ENCODE peak calls at places on chromosomes 12 and 14, in seven cellular contexts. F, R, P, L, G, K and D are unnamed samples.

GRCh38 chr14:94161979-94162378 is 12.1 kb upstream of the PPP4R4 start:
- DNase-seq in P (no peak), R (no peak), K (peak), F (no peak), G (no peak), L (no peak), D (peak)

GRCh38 chr12:115096673-115097349 is 412.8 kb upstream of the TBX3 start:
- DNase-seq in L (no peak), P (no peak), K (peak), R (no peak), F (peak), G (no peak), D (peak)

GRCh38 chr14:103185051-103186027 is 62.1 kb downstream of the TNFAIP2 start:
- DNase-seq in G (no peak), R (no peak), K (peak), P (peak), L (no peak), F (peak), D (peak)

GRCh38 chr12:96034631-96035282 is 630 bp downstream of the LTA4H start:
- DNase-seq in K (peak), F (peak), P (no peak), G (no peak), L (no peak), R (peak), D (peak)

GRCh38 chr12:94147991-94148840 is at the start of gene PLXNC1:
- DNase-seq in P (peak), L (no peak), R (peak), K (peak), G (peak), F (peak), D (peak)

GRCh38 chr14:34872822-34873590 is 2.2 kb downstream of the BAZ1A start:
- DNase-seq in P (no peak), F (peak), K (peak), L (no peak), R (no peak), G (peak), D (peak)

GRCh38 chr12:38386238-38386985 is 69.8 kb downstream of the ALG10B start:
- DNase-seq in F (no peak), R (no peak), K (peak), G (no peak), P (no peak), L (no peak), D (no peak)

GRCh38 chr12:69685810-69686209 is 13.3 kb downstream of the BEST3 start:
- DNase-seq in F (peak), G (no peak), P (no peak), K (peak), L (peak), R (no peak), D (peak)

GRCh38 chr14:52063107-52063506 is 5.8 kb downstream of the NID2 start:
- DNase-seq in F (peak), G (no peak), R (no peak), L (no peak), P (no peak), K (no peak), D (peak)

GRCh38 chr12:9872743-9873142 is 3.6 kb upstream of the CLEC2B start:
- DNase-seq in G (no peak), R (peak), P (no peak), L (no peak), K (no peak), F (no peak), D (no peak)

GRCh38 chr14:23177181-23177580 is 6.3 kb downstream of the SLC7A8 start:
- DNase-seq in F (no peak), G (no peak), P (no peak), L (no peak), K (no peak), R (no peak), D (no peak)

GRCh38 chr12:77402726-77403125 is 337.4 kb upstream of the E2F7 start:
- DNase-seq in F (peak), K (peak), R (no peak), G (no peak), P (no peak), L (no peak), D (peak)

DNA sequence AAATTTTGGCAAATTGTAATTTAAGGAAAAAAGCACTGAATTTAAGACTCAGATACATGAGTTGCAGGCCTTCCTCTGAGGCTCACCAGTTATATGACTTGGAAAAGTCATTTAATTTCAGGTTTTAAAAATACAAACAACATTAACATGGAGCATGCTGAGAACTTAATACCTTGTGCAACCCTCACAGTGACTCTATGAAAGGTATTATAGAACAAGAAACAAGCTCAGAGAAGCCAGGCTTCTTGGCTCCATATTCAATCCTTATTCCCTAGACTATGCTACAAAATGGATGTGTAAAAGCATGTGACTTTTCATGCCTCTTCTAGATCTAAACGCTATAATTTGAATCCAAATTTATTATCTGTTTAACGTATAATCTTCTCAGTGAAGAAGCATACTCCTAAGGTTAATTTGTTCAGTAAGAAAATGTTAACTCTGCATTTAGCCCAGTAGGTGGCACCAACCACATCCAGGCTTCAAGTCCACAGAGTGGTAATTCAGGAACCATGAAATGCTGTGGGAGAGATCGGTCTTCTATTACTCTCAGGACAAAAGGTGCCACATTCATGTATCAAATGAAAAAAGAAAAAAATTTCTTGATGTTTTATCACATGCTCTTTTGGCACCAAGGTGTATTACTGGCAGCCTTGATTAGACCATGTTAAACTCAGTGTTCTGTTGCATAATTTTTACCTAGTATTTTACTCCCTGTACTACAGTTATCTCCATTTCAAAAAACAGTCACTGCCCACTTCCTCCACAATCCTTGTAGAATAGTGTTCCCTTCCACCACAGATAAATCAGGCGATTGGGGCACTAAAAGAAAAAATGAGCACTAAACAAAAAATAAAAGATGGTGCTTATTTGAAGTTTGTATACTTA is 9.3 kb downstream of the CCDC196 start:
- DNase-seq in K (peak), R (peak), F (peak), P (no peak), L (peak), G (peak), D (peak)
- TF ChIP-seq CTCF in K (peak), R (peak), F (peak), P (peak), L (peak), G (peak), D (peak)

GRCh38 chr14:40618225-40618898 is 988.3 kb upstream of the LRFN5 start:
- DNase-seq in R (no peak), F (no peak), K (no peak), L (no peak), P (no peak), G (no peak), D (no peak)
- H3K4me3 ChIP-seq in R (no peak), F (no peak), K (no peak), L (no peak), P (no peak), G (no peak), D (no peak)

GRCh38 chr12:105239304-105239703 is 3.3 kb upstream of the APPL2 start:
- DNase-seq in K (no peak), G (no peak), L (no peak), P (no peak), F (no peak), R (no peak), D (no peak)

GRCh38 chr12:105240233-105240632 is 4.3 kb upstream of the APPL2 start:
- DNase-seq in R (no peak), L (no peak), P (no peak), K (no peak), G (no peak), F (no peak), D (no peak)

DNA sequence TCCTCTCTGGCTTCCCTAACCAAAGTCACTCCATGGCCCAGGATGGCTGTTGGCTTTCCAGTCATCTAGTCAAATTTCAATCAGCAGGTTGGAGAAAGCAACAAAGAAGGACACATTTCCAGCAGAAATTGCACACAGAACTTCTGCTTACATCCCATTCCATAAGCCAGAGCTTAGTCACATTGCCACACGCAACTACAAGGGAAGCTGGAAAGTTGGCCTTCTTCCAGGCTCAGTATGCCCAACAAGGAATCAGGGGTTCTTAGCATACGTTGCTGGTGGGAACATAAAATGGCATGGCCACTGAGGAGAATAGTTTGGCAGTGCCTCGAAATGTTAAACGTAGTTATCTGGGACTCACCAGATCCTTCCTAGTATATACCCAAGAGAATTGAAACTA is 9.3 kb upstream of the APPL2 start:
- DNase-seq in R (no peak), G (no peak), F (no peak), L (no peak), P (no peak), K (no peak), D (no peak)
- TF ChIP-seq CTCF in R (no peak), G (no peak), F (no peak), L (no peak), P (no peak), K (no peak), D (no peak)

GRCh38 chr14:104461676-104462443 is 117.7 kb upstream of the C14orf180 start:
- DNase-seq in L (no peak), F (no peak), K (no peak), P (no peak), G (no peak), R (peak), D (no peak)
- H3K4me3 ChIP-seq in L (peak), F (no peak), K (no peak), P (peak), G (no peak), R (peak), D (no peak)

GRCh38 chr14:70032016-70032415 is 152.8 kb downstream of the SMOC1 start:
- DNase-seq in K (no peak), P (no peak), R (no peak), G (no peak), L (no peak), F (no peak), D (no peak)

GRCh38 chr14:70034257-70034656 is 154.5 kb downstream of the SLC8A3 start:
- DNase-seq in G (no peak), P (no peak), F (no peak), R (no peak), L (no peak), K (no peak), D (no peak)

GRCh38 chr14:70033561-70033960 is 154.3 kb downstream of the SMOC1 start:
- DNase-seq in F (no peak), R (no peak), P (no peak), G (no peak), K (no peak), L (no peak), D (no peak)

GRCh38 chr14:70032447-70032846 is 153.2 kb downstream of the SMOC1 start:
- DNase-seq in K (no peak), F (no peak), P (no peak), G (no peak), L (no peak), R (no peak), D (no peak)

DNA sequence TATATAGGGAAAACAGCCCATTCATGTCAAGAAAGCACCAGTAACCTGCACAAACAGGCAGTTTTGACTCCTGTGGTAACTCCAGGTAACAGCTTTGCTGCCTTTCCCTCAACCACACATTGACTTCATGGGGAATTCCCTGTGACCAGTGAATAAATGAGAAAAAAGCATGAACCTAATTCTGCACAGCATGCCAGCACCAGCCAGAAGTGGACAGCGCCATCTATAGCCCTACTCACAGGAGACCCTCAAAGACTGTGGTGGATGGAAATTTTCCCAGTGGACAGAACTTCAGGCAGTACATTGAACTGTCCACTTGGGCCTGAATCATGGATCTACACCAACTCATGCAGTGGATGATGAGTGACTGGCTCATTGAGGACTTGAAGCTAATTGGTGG is 152.1 kb downstream of the SLC8A3 start:
- DNase-seq in L (no peak), F (no peak), K (peak), G (no peak), P (no peak), R (peak), D (no peak)
- TF ChIP-seq CTCF in L (no peak), F (peak), K (peak), G (no peak), P (no peak), R (peak), D (no peak)

GRCh38 chr14:89428163-89428523 is 11.1 kb upstream of the FOXN3 start:
- DNase-seq in F (no peak), G (no peak), R (no peak), P (no peak), K (no peak), L (no peak), D (no peak)

GRCh38 chr14:89432226-89432625 is 15.2 kb upstream of the FOXN3 start:
- DNase-seq in F (no peak), G (no peak), L (no peak), K (no peak), R (no peak), P (no peak), D (no peak)

GRCh38 chr14:89428556-89429196 is 11.6 kb upstream of the FOXN3 start:
- DNase-seq in L (peak), R (peak), G (no peak), P (peak), F (peak), K (no peak), D (peak)

GRCh38 chr14:89429206-89430091 is 12.4 kb upstream of the FOXN3 start:
- DNase-seq in L (no peak), R (no peak), K (no peak), P (no peak), G (no peak), F (peak), D (no peak)

GRCh38 chr14:89430271-89430620 is 13.2 kb upstream of the FOXN3 start:
- DNase-seq in G (no peak), R (no peak), F (peak), K (peak), P (no peak), L (no peak), D (peak)
- H3K4me3 ChIP-seq in G (peak), R (no peak), F (peak), K (peak), P (peak), L (peak), D (peak)

GRCh38 chr12:128382946-128383739 is 116.2 kb downstream of the TMEM132C start:
- DNase-seq in F (no peak), G (no peak), L (no peak), P (no peak), R (peak), K (no peak), D (no peak)

GRCh38 chr12:128388461-128388921 is 121.5 kb downstream of the TMEM132C start:
- DNase-seq in P (no peak), G (no peak), K (no peak), L (peak), F (no peak), R (no peak), D (no peak)

GRCh38 chr12:128381961-128382360 is 115.0 kb downstream of the TMEM132C start:
- DNase-seq in F (no peak), P (no peak), R (no peak), L (no peak), K (no peak), G (no peak), D (no peak)

GRCh38 chr12:128385736-128386135 is 118.8 kb downstream of the TMEM132C start:
- DNase-seq in L (no peak), G (no peak), R (no peak), P (no peak), K (no peak), F (no peak), D (no peak)

GRCh38 chr12:128387811-128388422 is 120.9 kb downstream of the TMEM132C start:
- DNase-seq in L (no peak), F (no peak), K (no peak), P (peak), G (no peak), R (peak), D (no peak)
- TF ChIP-seq CTCF in L (no peak), F (no peak), K (peak), P (peak), G (no peak), R (peak), D (no peak)

GRCh38 chr12:57236224-57236924 is 6.9 kb downstream of the SHMT2 start:
- DNase-seq in R (no peak), P (no peak), L (no peak), K (no peak), F (no peak), G (no peak), D (no peak)

GRCh38 chr12:57234571-57235011 is 5.1 kb downstream of the SHMT2 start:
- DNase-seq in R (no peak), P (no peak), G (no peak), L (no peak), F (no peak), K (no peak), D (no peak)

GRCh38 chr12:57236925-57237652 is 7.6 kb downstream of the SHMT2 start:
- DNase-seq in G (no peak), F (no peak), K (no peak), L (no peak), P (no peak), R (peak), D (peak)

GRCh38 chr12:57235012-57235727 is 5.7 kb downstream of the SHMT2 start:
- DNase-seq in R (no peak), P (no peak), G (no peak), F (peak), L (peak), K (peak), D (peak)

DNA sequence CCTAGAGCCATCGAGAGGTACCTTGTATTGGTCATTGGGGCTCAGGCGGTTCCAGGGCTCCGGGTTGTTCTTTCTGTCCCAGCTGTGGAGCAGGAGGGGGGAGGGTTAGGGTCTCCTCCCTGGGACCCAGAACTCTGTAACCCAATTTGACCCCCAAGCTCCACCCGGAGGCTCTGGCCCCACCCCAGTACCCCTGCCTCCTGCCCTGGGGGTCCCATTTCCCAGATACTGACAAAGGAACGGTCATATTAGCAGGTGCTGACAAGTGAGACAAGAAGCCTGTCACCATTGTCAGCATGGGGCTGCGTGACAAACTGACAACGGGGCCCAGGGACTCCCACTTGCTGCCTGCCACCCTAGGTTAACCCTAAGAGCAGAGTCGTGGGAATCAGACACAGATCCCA is 6.2 kb downstream of the SHMT2 start:
- DNase-seq in P (no peak), L (no peak), F (no peak), G (no peak), K (no peak), R (no peak), D (no peak)
- H3K4me3 ChIP-seq in P (peak), L (peak), F (no peak), G (no peak), K (no peak), R (no peak), D (peak)

GRCh38 chr12:4355843-4356327 is 23.6 kb downstream of the FGF23 start:
- DNase-seq in G (peak), F (peak), K (peak), P (no peak), R (peak), L (no peak), D (peak)
- TF ChIP-seq CTCF in G (peak), F (peak), K (peak), P (peak), R (peak), L (no peak), D (peak)

DNA sequence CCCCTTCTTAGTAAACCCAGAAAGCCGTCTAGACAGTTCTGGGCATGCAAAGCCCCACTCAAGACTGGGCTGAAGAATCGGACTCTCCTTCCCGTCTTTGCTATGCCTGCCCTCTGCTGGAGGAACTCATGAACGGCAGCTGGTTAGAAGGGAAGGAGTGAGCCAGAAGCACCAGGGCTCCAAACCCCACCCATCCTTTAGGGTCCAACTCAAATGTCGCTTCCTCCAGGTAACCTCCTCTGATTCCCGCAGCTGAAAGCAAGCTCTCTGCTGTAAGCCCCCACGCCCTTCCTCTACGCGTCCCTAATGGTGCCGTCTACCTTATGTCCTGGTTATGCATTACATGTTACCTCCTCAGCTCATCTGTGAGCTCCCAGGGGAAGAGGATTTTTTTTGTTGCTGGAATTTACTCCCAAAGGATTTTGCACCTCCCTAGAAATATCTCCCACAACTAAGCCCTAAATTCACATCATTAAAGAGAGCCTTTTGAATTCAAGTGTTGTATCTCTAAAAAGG is 59.0 kb upstream of the SCN8A start:
- DNase-seq in F (peak), G (peak), L (peak), K (peak), R (peak), P (peak), D (peak)
- H3K4me3 ChIP-seq in F (no peak), G (no peak), L (no peak), K (no peak), R (no peak), P (no peak), D (no peak)